ENCODE peak calls at places on chromosomes 12 and 14, in four cellular contexts. Y, F, Z and U are unnamed samples.

GRCh38 chr12:92973614-92974013 is 44.5 kb upstream of the EEA1 start:
- DNase-seq in Y (peak), F (no peak), Z (no peak), U (no peak)

GRCh38 chr14:58898655-58899316 is 261.0 kb downstream of the DACT1 start:
- DNase-seq in Y (peak), F (no peak), Z (no peak), U (no peak)

GRCh38 chr14:30874999-30875787 is 834 bp downstream of the COCH start:
- DNase-seq in Y (no peak), F (no peak), Z (no peak), U (no peak)

GRCh38 chr12:79933580-79934264 is 1.2 kb downstream of the PPP1R12A start:
- DNase-seq in Y (peak), F (no peak), Z (no peak), U (no peak)

GRCh38 chr14:92785601-92786426 is 8.3 kb upstream of the GOLGA5 start:
- DNase-seq in Y (peak), F (no peak), Z (peak), U (peak)

GRCh38 chr12:2119266-2119665 is 66.5 kb downstream of the CACNA1C start:
- DNase-seq in Y (no peak), F (no peak), Z (no peak), U (no peak)

GRCh38 chr12:54390668-54391551 is 6.4 kb upstream of the ZNF385A start:
- DNase-seq in Y (no peak), F (peak), Z (peak), U (peak)

GRCh38 chr12:88468546-88468945 is 111.7 kb downstream of the KITLG start:
- DNase-seq in Y (peak), F (no peak), Z (no peak), U (no peak)

GRCh38 chr12:25058012-25058411 is 109.1 kb upstream of the BCAT1 start:
- DNase-seq in Y (no peak), F (no peak), Z (no peak), U (no peak)

GRCh38 chr12:51482808-51483532 is 58.3 kb downstream of the SLC4A8 start:
- DNase-seq in Y (no peak), F (no peak), Z (no peak), U (no peak)

GRCh38 chr14:77882098-77882497 is 82.2 kb downstream of the ADCK1 start:
- DNase-seq in Y (no peak), F (no peak), Z (peak), U (no peak)

GRCh38 chr14:54450535-54450934 is 9.4 kb upstream of the CNIH1 start:
- DNase-seq in Y (peak), F (no peak), Z (no peak), U (no peak)

GRCh38 chr12:4027412-4027811 is 154.2 kb upstream of the PARP11 start:
- DNase-seq in Y (peak), F (no peak), Z (no peak), U (no peak)

GRCh38 chr14:30559638-30560071 is 697 bp downstream of the G2E3 start:
- DNase-seq in Y (peak), F (no peak), Z (no peak), U (no peak)

GRCh38 chr12:93166891-93167307 is 210.8 kb upstream of the NUDT4 start:
- DNase-seq in Y (no peak), F (no peak), Z (no peak), U (no peak)

GRCh38 chr12:120874547-120875245 is 29.5 kb downstream of the SPPL3 start:
- DNase-seq in Y (no peak), F (no peak), Z (no peak), U (no peak)

GRCh38 chr14:92600318-92601053 is 86.9 kb downstream of the RIN3 start:
- DNase-seq in Y (peak), F (no peak), Z (no peak), U (no peak)

GRCh38 chr12:115626210-115626609 is 651.3 kb downstream of the MED13L start:
- DNase-seq in Y (no peak), F (no peak), Z (no peak), U (no peak)

GRCh38 chr14:64504897-64505771 is 564 bp downstream of the ZBTB1 start:
- DNase-seq in Y (peak), F (peak), Z (peak), U (peak)

GRCh38 chr14:82642425-82642824 is 1108.8 kb upstream of the SEL1L start:
- DNase-seq in Y (no peak), F (no peak), Z (peak), U (no peak)

GRCh38 chr12:113980537-113981337 is 14.6 kb upstream of the RBM19 start:
- DNase-seq in Y (peak), F (no peak), Z (peak), U (no peak)

GRCh38 chr12:99250091-99250490 is 397.5 kb upstream of the GARIN6 start:
- DNase-seq in Y (no peak), F (no peak), Z (no peak), U (no peak)

GRCh38 chr14:77580964-77581505 is 35.4 kb downstream of the SPTLC2 start:
- DNase-seq in Y (peak), F (no peak), Z (no peak), U (no peak)

GRCh38 chr14:59482471-59483331 is 1.5 kb downstream of the L3HYPDH start:
- DNase-seq in Y (peak), F (peak), Z (peak), U (no peak)

GRCh38 chr12:19245126-19245525 is 115.6 kb downstream of the PLEKHA5 start:
- DNase-seq in Y (no peak), F (no peak), Z (no peak), U (no peak)

DNA sequence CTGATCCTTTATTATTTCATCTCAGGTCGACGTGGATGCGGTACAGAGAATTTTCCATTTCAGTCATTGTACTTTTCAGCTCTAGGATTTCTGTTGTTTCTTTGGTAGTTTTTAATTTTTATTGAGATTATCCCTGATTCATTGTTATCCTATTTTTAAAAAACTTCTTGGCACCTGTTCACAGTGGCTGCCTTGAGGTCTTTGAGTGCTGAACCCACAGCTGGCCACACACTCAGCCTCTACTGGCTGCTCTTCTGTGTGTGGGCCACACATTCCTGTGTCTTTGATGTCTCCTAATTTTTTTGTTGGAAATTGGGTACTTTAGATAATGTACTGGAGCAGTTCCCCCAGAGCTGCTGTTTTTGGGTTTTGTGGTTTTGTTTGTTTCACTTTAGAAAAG is 37.7 kb upstream of the ASPG start:
- DNase-seq in Y (no peak), F (no peak), Z (no peak), U (no peak)
- H3K27ac ChIP-seq in Y (no peak), F (no peak), Z (no peak), U (no peak)

GRCh38 chr14:35406090-35406489 is 1.5 kb upstream of the NFKBIA start:
- DNase-seq in Y (no peak), F (no peak), Z (no peak), U (no peak)

GRCh38 chr14:35405304-35405996 is 901 bp upstream of the NFKBIA start:
- DNase-seq in Y (no peak), F (no peak), Z (peak), U (no peak)

GRCh38 chr14:35404246-35404495 is 378 bp downstream of the NFKBIA start:
- DNase-seq in Y (no peak), F (no peak), Z (no peak), U (no peak)

GRCh38 chr14:35403397-35404245 is 928 bp downstream of the NFKBIA start:
- DNase-seq in Y (peak), F (peak), Z (peak), U (peak)

GRCh38 chr14:35404496-35405303 is at the start of gene NFKBIA:
- DNase-seq in Y (peak), F (peak), Z (peak), U (peak)
- TF ChIP-seq POLR2A in Y (peak), F (peak), Z (peak), U (no peak)

DNA sequence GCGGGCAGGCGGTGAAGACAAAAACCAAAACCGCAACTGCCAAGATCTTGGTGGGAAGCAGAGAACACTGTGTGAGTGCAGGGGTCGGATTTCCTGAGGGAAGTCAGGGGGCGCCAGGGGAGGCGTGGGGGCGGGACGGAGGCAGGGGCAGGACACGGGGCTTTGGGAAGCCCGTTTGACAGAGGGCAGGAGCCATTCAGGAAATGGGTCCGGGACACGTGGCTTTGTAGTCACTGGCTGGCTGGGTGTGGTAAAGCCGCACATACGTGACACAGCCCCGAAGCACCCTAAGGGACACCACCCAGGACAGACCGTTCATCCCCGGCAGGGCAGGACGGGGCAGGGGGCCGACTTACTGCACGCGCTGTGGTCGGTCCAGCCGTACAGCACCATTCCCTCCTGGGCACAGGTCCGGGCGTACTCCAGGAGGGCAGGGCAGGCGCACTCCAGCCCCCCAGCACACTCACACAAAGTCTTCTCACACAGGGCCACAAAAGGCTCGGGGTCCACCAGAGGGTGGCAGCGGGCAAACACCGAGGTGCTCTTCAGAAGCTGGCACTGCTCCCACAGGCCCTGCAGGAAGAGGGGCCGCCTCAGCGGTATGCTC is 49.4 kb downstream of the VWF start:
- DNase-seq in Y (no peak), F (no peak), Z (no peak), U (peak)
- TF ChIP-seq CTCF in Y (no peak), F (no peak), Z (no peak), U (no peak)

GRCh38 chr12:106723416-106723815 is 51.1 kb upstream of the RIC8B start:
- DNase-seq in Y (no peak), F (no peak), Z (no peak), U (no peak)
- H3K27ac ChIP-seq in Y (no peak), F (no peak), Z (no peak), U (no peak)